ENCODE peak calls at places on chromosome 2, in four cellular contexts. U is K562, K is IMR-90, J is A549. T is an unnamed sample.
A peak's percentile ranks its signal among the peaks of the same experiment; 100 is the strongest.

GRCh38 chr2:45812039-45812500 is 160.6 kb downstream of the PRKCE start:
- DNase-seq in U (no peak), K (peak; percentile 86), J (no peak), T (no peak)

GRCh38 chr2:58664523-58665155 is 423.5 kb upstream of the FANCL start:
- DNase-seq in U (peak; percentile 10), K (no peak), J (no peak), T (no peak)

GRCh38 chr2:18883626-18884456 is 294.5 kb upstream of the NT5C1B start:
- DNase-seq in U (no peak), K (peak; percentile 62), J (no peak), T (no peak)

GRCh38 chr2:136356111-136357033 is 238.4 kb upstream of the CXCR4 start:
- DNase-seq in U (no peak), K (no peak), J (no peak), T (no peak)

GRCh38 chr2:238573065-238573778 is 146.5 kb downstream of the ASB1 start:
- DNase-seq in U (peak; percentile 74), K (no peak), J (peak; percentile 49), T (peak; percentile 60)

GRCh38 chr2:127701651-127702394 is 526 bp downstream of the SFT2D3 start:
- DNase-seq in U (peak; percentile 57), K (peak; percentile 66), J (peak; percentile 69), T (peak; percentile 78)

GRCh38 chr2:75579186-75579585 is 18.4 kb upstream of the EVA1A start:
- DNase-seq in U (no peak), K (no peak), J (no peak), T (no peak)

GRCh38 chr2:178943745-178944144 is 106.2 kb downstream of the CCDC141 start:
- DNase-seq in U (no peak), K (no peak), J (no peak), T (no peak)

GRCh38 chr2:39873586-39873985 is 94.5 kb upstream of the THUMPD2 start:
- DNase-seq in U (no peak), K (no peak), J (no peak), T (no peak)

GRCh38 chr2:55056024-55056521 is 5.8 kb upstream of the RTN4 start:
- DNase-seq in U (peak; percentile 49), K (peak; percentile 47), J (peak; percentile 52), T (no peak)

GRCh38 chr2:101960903-101961286 is 30.9 kb upstream of the IL1R2 start:
- DNase-seq in U (no peak), K (no peak), J (no peak), T (no peak)

GRCh38 chr2:27049422-27050280 is 1.8 kb upstream of the AGBL5 start:
- DNase-seq in U (no peak), K (no peak), J (peak; percentile 70), T (peak; percentile 47)

GRCh38 chr2:205696541-205697441 is 14.5 kb downstream of the NRP2 start:
- DNase-seq in U (no peak), K (peak; percentile 63), J (no peak), T (no peak)

GRCh38 chr2:33158482-33159003 is 211.8 kb downstream of the LTBP1 start:
- DNase-seq in U (no peak), K (peak; percentile 95), J (no peak), T (no peak)

GRCh38 chr2:173075781-173076556 is at the start of gene MAP3K20:
- DNase-seq in U (peak; percentile 87), K (peak; percentile 71), J (no peak), T (peak; percentile 57)

GRCh38 chr2:102334471-102334870 is 21.1 kb upstream of the IL18R1 start:
- DNase-seq in U (no peak), K (peak; percentile 51), J (no peak), T (no peak)

GRCh38 chr2:235976516-235976915 is 191.7 kb downstream of the GBX2 start:
- DNase-seq in U (no peak), K (no peak), J (no peak), T (no peak)

GRCh38 chr2:232292395-232293154 is 86.0 kb upstream of the ALPP start:
- DNase-seq in U (peak; percentile 58), K (peak; percentile 51), J (peak; percentile 47), T (peak; percentile 68)

GRCh38 chr2:216636570-216637450 is 3.6 kb downstream of the IGFBP2 start:
- DNase-seq in U (peak; percentile 30), K (peak; percentile 37), J (peak; percentile 67), T (no peak)

GRCh38 chr2:203484266-203485112 is 50.6 kb downstream of the RAPH1 start:
- DNase-seq in U (no peak), K (peak; percentile 16), J (no peak), T (no peak)

GRCh38 chr2:76154981-76155380 is 444.3 kb upstream of the GCFC2 start:
- DNase-seq in U (no peak), K (no peak), J (no peak), T (no peak)

GRCh38 chr2:189783451-189783926 is 650 bp downstream of the ORMDL1 start:
- DNase-seq in U (no peak), K (peak; percentile 49), J (no peak), T (peak; percentile 21)

GRCh38 chr2:179344280-179344961 is 79.8 kb upstream of the SESTD1 start:
- DNase-seq in U (no peak), K (peak; percentile 31), J (no peak), T (no peak)

GRCh38 chr2:225070811-225071210 is 28.5 kb upstream of the DOCK10 start:
- DNase-seq in U (no peak), K (no peak), J (no peak), T (no peak)

GRCh38 chr2:222993920-222994650 is 57.9 kb upstream of the KCNE4 start:
- DNase-seq in U (no peak), K (peak; percentile 98), J (no peak), T (no peak)

GRCh38 chr2:161355985-161356384 is 47.8 kb downstream of the PSMD14 start:
- DNase-seq in U (no peak), K (no peak), J (no peak), T (no peak)

GRCh38 chr2:22683911-22684310 is 701.1 kb upstream of the KLHL29 start:
- DNase-seq in U (no peak), K (no peak), J (no peak), T (no peak)

GRCh38 chr2:172095146-172095904 is 7.4 kb downstream of the DLX2 start:
- DNase-seq in U (no peak), K (peak; percentile 78), J (peak; percentile 62), T (no peak)

GRCh38 chr2:201444676-201445441 is 6.4 kb downstream of the TRAK2 start:
- DNase-seq in U (no peak), K (no peak), J (no peak), T (no peak)

GRCh38 chr2:75238670-75239330 is 39.5 kb upstream of the TACR1 start:
- DNase-seq in U (no peak), K (peak; percentile 93), J (peak; percentile 48), T (no peak)

GRCh38 chr2:241686322-241686648 is 330 bp downstream of the DTYMK start:
- DNase-seq in U (no peak), K (no peak), J (no peak), T (no peak)

DNA sequence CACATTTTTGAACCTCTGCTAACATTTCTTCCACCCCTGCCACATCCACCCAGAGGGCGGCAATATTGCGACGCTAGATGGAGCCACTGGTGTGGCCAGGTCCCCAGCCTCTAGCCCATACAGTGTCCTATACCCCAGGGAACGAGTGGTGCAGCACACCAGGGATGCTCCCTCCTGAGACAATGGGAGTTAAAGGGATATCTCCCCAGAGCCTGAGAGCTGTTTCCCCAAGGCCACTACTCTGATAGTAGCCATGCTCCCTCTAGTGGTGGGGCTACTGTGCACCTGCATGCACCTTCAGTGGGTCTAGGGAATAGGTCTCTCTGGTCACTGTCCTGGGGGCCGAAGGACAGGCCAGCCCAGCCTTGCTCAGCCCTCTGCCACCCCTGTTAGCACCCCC is 336.4 kb upstream of the FSHR start:
- DNase-seq in U (peak; percentile 9), K (no peak), J (peak; percentile 1), T (peak; percentile 48)
- TF ChIP-seq BHLHE40 in U (no peak), K (no peak), J (no peak), T (no peak)

DNA sequence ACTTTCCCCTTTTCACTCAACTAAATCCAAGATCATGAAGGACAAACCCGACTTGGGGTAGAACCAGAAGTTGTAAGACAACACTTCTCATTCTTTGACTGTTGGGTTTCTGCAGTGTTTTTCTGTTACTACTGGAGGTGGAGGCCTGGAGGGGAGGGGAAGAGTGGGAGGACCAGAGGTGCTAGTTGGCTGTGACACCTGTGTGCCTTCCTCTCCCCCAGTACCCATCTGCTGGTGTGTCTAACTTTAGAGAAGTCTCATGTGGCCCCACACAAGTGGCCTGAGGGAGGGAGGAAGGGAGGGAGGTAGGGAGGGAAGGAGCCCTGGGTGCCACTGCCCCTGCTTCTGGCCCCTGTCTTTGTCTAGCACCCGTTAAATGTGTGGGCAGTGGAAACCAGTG is 84.7 kb upstream of the BCL2L11 start:
- DNase-seq in U (no peak), K (no peak), J (no peak), T (no peak)
- TF ChIP-seq BHLHE40 in U (no peak), K (no peak), J (no peak), T (no peak)

GRCh38 chr2:218161639-218162038 is 5.1 kb downstream of the CXCR1 start:
- DNase-seq in U (no peak), K (no peak), J (no peak), T (no peak)

GRCh38 chr2:218166791-218167190 is at the start of gene CXCR1:
- DNase-seq in U (no peak), K (no peak), J (no peak), T (no peak)

GRCh38 chr2:218168016-218168415 is 1.3 kb upstream of the CXCR1 start:
- DNase-seq in U (no peak), K (peak; percentile 6), J (no peak), T (no peak)

DNA sequence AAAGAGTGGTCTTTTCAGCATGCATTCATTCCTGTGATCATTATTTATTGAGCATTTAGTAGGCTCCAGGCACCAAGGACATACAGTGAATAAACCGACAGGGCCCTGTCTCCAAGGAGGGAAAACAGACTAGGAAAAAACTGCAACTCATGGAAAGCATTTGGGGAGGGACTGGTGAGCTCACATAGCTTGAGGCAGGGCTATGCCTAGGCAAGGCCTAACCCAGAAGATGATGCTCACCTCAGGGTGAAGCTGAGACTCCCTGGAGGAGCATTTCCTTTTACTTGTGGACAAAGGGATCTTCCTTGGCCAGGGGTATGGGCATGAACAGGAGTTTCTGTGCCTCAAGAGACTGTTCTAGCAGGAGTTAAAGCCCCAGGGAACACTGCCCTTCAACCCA is 3.9 kb downstream of the CXCR1 start:
- DNase-seq in U (no peak), K (no peak), J (no peak), T (no peak)
- TF ChIP-seq BHLHE40 in U (no peak), K (no peak), J (no peak), T (no peak)

GRCh38 chr2:104438481-104438880 is 415.4 kb upstream of the POU3F3 start:
- DNase-seq in U (no peak), K (no peak), J (no peak), T (no peak)
- TF ChIP-seq BHLHE40 in U (no peak), K (no peak), J (no peak), T (no peak)

GRCh38 chr2:152556506-152556905 is 160.8 kb downstream of the PRPF40A start:
- DNase-seq in U (no peak), K (no peak), J (no peak), T (no peak)
- TF ChIP-seq BHLHE40 in U (no peak), K (no peak), J (no peak), T (no peak)

T was measured in HEK293T.